ENCODE peak calls at places on chromosomes 11 and 22, in ten cellular contexts. One of them, this sample, is unnamed.
A peak's percentile ranks its signal among the peaks of the same experiment; 100 is the strongest.

GRCh38 chr22:20054034-20054427 is 26.0 kb upstream of the DGCR8 start:
- DNase-seq in heart left ventricle: no peak
- DNase-seq in heart right ventricle: peak; percentile 12
- DNase-seq in gastrocnemius medialis: no peak
- DNase-seq in RWPE2: no peak
- DNase-seq in kidney: no peak
- DNase-seq in cardiac muscle cell: no peak
- DNase-seq in colonic mucosa: no peak
- DNase-seq in lung: no peak
- DNase-seq in right atrium auricular region: no peak
- DNase-seq in this sample: no peak

GRCh38 chr22:24037851-24038765 is 27.0 kb downstream of the CABIN1 start:
- DNase-seq in heart left ventricle: no peak
- DNase-seq in cardiac muscle cell: no peak
- DNase-seq in gastrocnemius medialis: no peak
- DNase-seq in colonic mucosa: no peak
- DNase-seq in kidney: no peak
- DNase-seq in right atrium auricular region: no peak
- DNase-seq in lung: no peak
- DNase-seq in heart right ventricle: no peak
- DNase-seq in RWPE2: no peak
- DNase-seq in this sample: no peak

GRCh38 chr22:32075997-32076725 is 33.1 kb downstream of the SLC5A1 start:
- DNase-seq in gastrocnemius medialis: no peak
- DNase-seq in right atrium auricular region: no peak
- DNase-seq in heart left ventricle: no peak
- DNase-seq in colonic mucosa: no peak
- DNase-seq in lung: no peak
- DNase-seq in cardiac muscle cell: no peak
- DNase-seq in RWPE2: no peak
- DNase-seq in kidney: no peak
- DNase-seq in heart right ventricle: no peak
- DNase-seq in this sample: no peak

GRCh38 chr11:94740975-94741707 is 27.0 kb upstream of the AMOTL1 start:
- DNase-seq in lung: no peak
- DNase-seq in heart left ventricle: no peak
- DNase-seq in right atrium auricular region: no peak
- DNase-seq in colonic mucosa: no peak
- DNase-seq in gastrocnemius medialis: peak; percentile 45
- DNase-seq in cardiac muscle cell: peak; percentile 30
- DNase-seq in RWPE2: no peak
- DNase-seq in kidney: peak; percentile 75
- DNase-seq in heart right ventricle: peak; percentile 31
- DNase-seq in this sample: no peak

GRCh38 chr11:72309074-72309598 is 65.2 kb upstream of the PHOX2A start:
- DNase-seq in RWPE2: no peak
- DNase-seq in heart right ventricle: no peak
- DNase-seq in kidney: no peak
- DNase-seq in right atrium auricular region: no peak
- DNase-seq in lung: no peak
- DNase-seq in colonic mucosa: no peak
- DNase-seq in heart left ventricle: no peak
- DNase-seq in gastrocnemius medialis: no peak
- DNase-seq in cardiac muscle cell: no peak
- DNase-seq in this sample: no peak

GRCh38 chr22:17917490-17917983 is 106.8 kb downstream of the MICAL3 start:
- DNase-seq in lung: no peak
- DNase-seq in heart right ventricle: no peak
- DNase-seq in gastrocnemius medialis: peak; percentile 67
- DNase-seq in kidney: no peak
- DNase-seq in colonic mucosa: peak; percentile 89
- DNase-seq in cardiac muscle cell: no peak
- DNase-seq in right atrium auricular region: no peak
- DNase-seq in RWPE2: no peak
- DNase-seq in heart left ventricle: no peak
- DNase-seq in this sample: no peak

GRCh38 chr22:34620832-34621231 is 445.1 kb upstream of the ISX start:
- DNase-seq in kidney: no peak
- DNase-seq in lung: no peak
- DNase-seq in gastrocnemius medialis: no peak
- DNase-seq in heart left ventricle: no peak
- DNase-seq in right atrium auricular region: no peak
- DNase-seq in colonic mucosa: no peak
- DNase-seq in heart right ventricle: no peak
- DNase-seq in cardiac muscle cell: no peak
- DNase-seq in RWPE2: no peak
- DNase-seq in this sample: no peak

GRCh38 chr22:29377979-29378378 is 10.4 kb downstream of the AP1B1 start:
- DNase-seq in right atrium auricular region: no peak
- DNase-seq in kidney: no peak
- DNase-seq in heart left ventricle: no peak
- DNase-seq in heart right ventricle: no peak
- DNase-seq in RWPE2: no peak
- DNase-seq in lung: peak; percentile 37
- DNase-seq in gastrocnemius medialis: no peak
- DNase-seq in cardiac muscle cell: no peak
- DNase-seq in colonic mucosa: no peak
- DNase-seq in this sample: no peak

GRCh38 chr11:109424893-109425292 is 2.9 kb downstream of the C11orf87 start:
- DNase-seq in colonic mucosa: peak; percentile 27
- DNase-seq in gastrocnemius medialis: no peak
- DNase-seq in lung: no peak
- DNase-seq in kidney: peak; percentile 28
- DNase-seq in heart right ventricle: peak; percentile 11
- DNase-seq in RWPE2: no peak
- DNase-seq in heart left ventricle: no peak
- DNase-seq in right atrium auricular region: no peak
- DNase-seq in cardiac muscle cell: peak; percentile 80
- DNase-seq in this sample: no peak

GRCh38 chr11:17803751-17804334 is 69.3 kb downstream of the KCNC1 start:
- DNase-seq in cardiac muscle cell: no peak
- DNase-seq in colonic mucosa: no peak
- DNase-seq in gastrocnemius medialis: no peak
- DNase-seq in RWPE2: no peak
- DNase-seq in heart left ventricle: no peak
- DNase-seq in heart right ventricle: no peak
- DNase-seq in right atrium auricular region: no peak
- DNase-seq in kidney: no peak
- DNase-seq in lung: no peak
- DNase-seq in this sample: peak; percentile 15

GRCh38 chr11:10742460-10743208 is 8.4 kb upstream of the CTR9 start:
- DNase-seq in lung: no peak
- DNase-seq in kidney: no peak
- DNase-seq in cardiac muscle cell: no peak
- DNase-seq in RWPE2: no peak
- DNase-seq in gastrocnemius medialis: no peak
- DNase-seq in heart left ventricle: no peak
- DNase-seq in heart right ventricle: no peak
- DNase-seq in right atrium auricular region: no peak
- DNase-seq in colonic mucosa: peak; percentile 38
- DNase-seq in this sample: no peak

GRCh38 chr22:29309332-29310064 is 3.0 kb downstream of the GAS2L1 start:
- DNase-seq in right atrium auricular region: no peak
- DNase-seq in RWPE2: peak; percentile 57
- DNase-seq in heart left ventricle: peak; percentile 87
- DNase-seq in colonic mucosa: peak; percentile 62
- DNase-seq in heart right ventricle: peak; percentile 79
- DNase-seq in cardiac muscle cell: peak; percentile 51
- DNase-seq in gastrocnemius medialis: no peak
- DNase-seq in lung: no peak
- DNase-seq in kidney: peak; percentile 83
- DNase-seq in this sample: no peak

GRCh38 chr11:120517390-120518315 is 6.1 kb downstream of the GRIK4 start:
- DNase-seq in colonic mucosa: no peak
- DNase-seq in kidney: peak; percentile 34
- DNase-seq in heart right ventricle: no peak
- DNase-seq in right atrium auricular region: no peak
- DNase-seq in lung: no peak
- DNase-seq in heart left ventricle: no peak
- DNase-seq in cardiac muscle cell: peak; percentile 35
- DNase-seq in gastrocnemius medialis: no peak
- DNase-seq in RWPE2: peak; percentile 21
- DNase-seq in this sample: no peak

GRCh38 chr22:41801886-41802285 is 1.4 kb downstream of the CCDC134 start:
- DNase-seq in cardiac muscle cell: no peak
- DNase-seq in lung: no peak
- DNase-seq in kidney: no peak
- DNase-seq in colonic mucosa: no peak
- DNase-seq in heart right ventricle: no peak
- DNase-seq in RWPE2: no peak
- DNase-seq in gastrocnemius medialis: no peak
- DNase-seq in heart left ventricle: no peak
- DNase-seq in right atrium auricular region: no peak
- DNase-seq in this sample: no peak

GRCh38 chr11:111944651-111945051 is 7.5 kb downstream of the DIXDC1 start:
- DNase-seq in cardiac muscle cell: no peak
- DNase-seq in RWPE2: no peak
- DNase-seq in lung: no peak
- DNase-seq in right atrium auricular region: peak; percentile 57
- DNase-seq in colonic mucosa: no peak
- DNase-seq in kidney: no peak
- DNase-seq in gastrocnemius medialis: no peak
- DNase-seq in heart left ventricle: no peak
- DNase-seq in heart right ventricle: no peak
- DNase-seq in this sample: no peak

GRCh38 chr11:134610116-134610910 is 198.3 kb upstream of the B3GAT1 start:
- DNase-seq in RWPE2: no peak
- DNase-seq in cardiac muscle cell: no peak
- DNase-seq in lung: no peak
- DNase-seq in gastrocnemius medialis: no peak
- DNase-seq in right atrium auricular region: peak; percentile 32
- DNase-seq in colonic mucosa: no peak
- DNase-seq in kidney: no peak
- DNase-seq in heart left ventricle: no peak
- DNase-seq in heart right ventricle: no peak
- DNase-seq in this sample: no peak

GRCh38 chr11:122628691-122629555 is 26.6 kb upstream of the UBASH3B start:
- DNase-seq in colonic mucosa: peak; percentile 57
- DNase-seq in cardiac muscle cell: peak; percentile 69
- DNase-seq in lung: peak; percentile 71
- DNase-seq in RWPE2: no peak
- DNase-seq in heart right ventricle: peak; percentile 57
- DNase-seq in right atrium auricular region: peak; percentile 69
- DNase-seq in heart left ventricle: peak; percentile 71
- DNase-seq in kidney: no peak
- DNase-seq in gastrocnemius medialis: peak; percentile 24
- DNase-seq in this sample: peak; percentile 77

GRCh38 chr22:17074648-17075002 is 10.2 kb upstream of the IL17RA start:
- DNase-seq in heart right ventricle: no peak
- DNase-seq in cardiac muscle cell: no peak
- DNase-seq in colonic mucosa: no peak
- DNase-seq in gastrocnemius medialis: no peak
- DNase-seq in kidney: no peak
- DNase-seq in right atrium auricular region: no peak
- DNase-seq in RWPE2: no peak
- DNase-seq in lung: no peak
- DNase-seq in heart left ventricle: no peak
- DNase-seq in this sample: no peak

GRCh38 chr22:27207907-27208306 is 550.5 kb downstream of the MIAT start:
- DNase-seq in heart right ventricle: no peak
- DNase-seq in colonic mucosa: no peak
- DNase-seq in gastrocnemius medialis: peak; percentile 38
- DNase-seq in RWPE2: no peak
- DNase-seq in lung: no peak
- DNase-seq in cardiac muscle cell: no peak
- DNase-seq in right atrium auricular region: peak; percentile 70
- DNase-seq in heart left ventricle: no peak
- DNase-seq in kidney: no peak
- DNase-seq in this sample: no peak

GRCh38 chr11:132438418-132438817 is 1068.0 kb downstream of the NTM start:
- DNase-seq in right atrium auricular region: no peak
- DNase-seq in gastrocnemius medialis: no peak
- DNase-seq in cardiac muscle cell: no peak
- DNase-seq in colonic mucosa: no peak
- DNase-seq in lung: no peak
- DNase-seq in heart right ventricle: no peak
- DNase-seq in heart left ventricle: no peak
- DNase-seq in kidney: no peak
- DNase-seq in RWPE2: no peak
- DNase-seq in this sample: no peak
- H3K27ac ChIP-seq in right atrium auricular region: no peak overlapping the region
- H3K27ac ChIP-seq in gastrocnemius medialis: no peak overlapping the region
- H3K27ac ChIP-seq in cardiac muscle cell: no peak overlapping the region
- H3K27ac ChIP-seq in colonic mucosa: no peak overlapping the region
- H3K27ac ChIP-seq in lung: no peak overlapping the region
- H3K27ac ChIP-seq in heart right ventricle: no peak overlapping the region
- H3K27ac ChIP-seq in heart left ventricle: no peak overlapping the region
- H3K27ac ChIP-seq in kidney: no peak overlapping the region
- H3K27ac ChIP-seq in RWPE2: no peak overlapping the region
- H3K27ac ChIP-seq in this sample: no peak overlapping the region

GRCh38 chr11:116553482-116553881 is 219.3 kb downstream of the BUD13 start:
- DNase-seq in heart left ventricle: no peak
- DNase-seq in kidney: no peak
- DNase-seq in lung: no peak
- DNase-seq in RWPE2: no peak
- DNase-seq in right atrium auricular region: no peak
- DNase-seq in colonic mucosa: no peak
- DNase-seq in cardiac muscle cell: no peak
- DNase-seq in gastrocnemius medialis: no peak
- DNase-seq in heart right ventricle: no peak
- DNase-seq in this sample: no peak
- TF ChIP-seq CTCF in heart left ventricle: no peak
- TF ChIP-seq CTCF in kidney: no peak
- TF ChIP-seq CTCF in lung: no peak
- TF ChIP-seq CTCF in RWPE2: no peak
- TF ChIP-seq CTCF in right atrium auricular region: no peak
- TF ChIP-seq CTCF in colonic mucosa: no peak
- TF ChIP-seq CTCF in cardiac muscle cell: no peak
- TF ChIP-seq CTCF in gastrocnemius medialis: no peak
- TF ChIP-seq CTCF in heart right ventricle: no peak
- TF ChIP-seq CTCF in this sample: no peak

DNA sequence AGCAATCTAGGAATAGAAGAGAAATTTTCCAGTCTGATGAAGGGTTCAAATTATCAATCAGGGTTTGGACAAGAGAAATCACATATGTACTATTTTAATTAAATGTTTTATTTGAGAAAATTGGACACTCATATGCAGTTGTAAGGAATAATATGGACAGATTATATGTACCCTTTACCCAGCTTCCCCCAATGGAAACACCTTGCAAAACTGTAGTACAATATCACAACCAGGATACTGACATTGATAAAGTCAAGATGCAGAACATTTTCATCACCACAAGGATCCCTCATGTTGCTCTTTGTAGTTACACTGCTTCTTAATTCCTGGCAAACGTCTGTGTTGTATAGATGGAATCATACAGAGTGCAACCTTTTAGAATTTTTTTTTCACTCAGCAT is 1.4 kb upstream of the LIPT2 start:
- DNase-seq in cardiac muscle cell: no peak
- DNase-seq in kidney: no peak
- DNase-seq in lung: no peak
- DNase-seq in heart right ventricle: no peak
- DNase-seq in right atrium auricular region: no peak
- DNase-seq in gastrocnemius medialis: no peak
- DNase-seq in RWPE2: no peak
- DNase-seq in heart left ventricle: no peak
- DNase-seq in colonic mucosa: no peak
- DNase-seq in this sample: no peak
- H3K4me1 ChIP-seq in cardiac muscle cell: no peaks in the 10 kb centered on the region
- H3K4me1 ChIP-seq in kidney: no peaks in the 10 kb centered on the region
- H3K4me1 ChIP-seq in lung: peaks cover 2% of the 10 kb centered on the region
- H3K4me1 ChIP-seq in heart right ventricle: peaks cover 9% of the 10 kb centered on the region
- H3K4me1 ChIP-seq in right atrium auricular region: no peaks in the 10 kb centered on the region
- H3K4me1 ChIP-seq in gastrocnemius medialis: peaks cover 20% of the 10 kb centered on the region
- H3K4me1 ChIP-seq in RWPE2: peaks cover 3% of the 10 kb centered on the region
- H3K4me1 ChIP-seq in heart left ventricle: peaks cover 11% of the 10 kb centered on the region
- H3K4me1 ChIP-seq in colonic mucosa: no peaks in the 10 kb centered on the region
- H3K4me1 ChIP-seq in this sample: peaks cover 6% of the 10 kb centered on the region

GRCh38 chr11:21390430-21390829 is 721.0 kb downstream of the NELL1 start:
- DNase-seq in heart right ventricle: no peak
- DNase-seq in kidney: no peak
- DNase-seq in right atrium auricular region: no peak
- DNase-seq in RWPE2: no peak
- DNase-seq in lung: no peak
- DNase-seq in gastrocnemius medialis: no peak
- DNase-seq in heart left ventricle: no peak
- DNase-seq in cardiac muscle cell: no peak
- DNase-seq in colonic mucosa: no peak
- DNase-seq in this sample: no peak
- H3K27ac ChIP-seq in heart right ventricle: no peak overlapping the region
- H3K27ac ChIP-seq in kidney: no peak overlapping the region
- H3K27ac ChIP-seq in right atrium auricular region: no peak overlapping the region
- H3K27ac ChIP-seq in RWPE2: no peak overlapping the region
- H3K27ac ChIP-seq in lung: no peak overlapping the region
- H3K27ac ChIP-seq in gastrocnemius medialis: no peak overlapping the region
- H3K27ac ChIP-seq in heart left ventricle: no peak overlapping the region
- H3K27ac ChIP-seq in cardiac muscle cell: no peak overlapping the region
- H3K27ac ChIP-seq in colonic mucosa: no peak overlapping the region
- H3K27ac ChIP-seq in this sample: no peak overlapping the region

This sample was measured in ascending aorta.